ENCODE peak calls at places on chromosomes 13 and 19, in nine cellular contexts. B is astrocyte, J is lower leg skin, N is heart left ventricle, R is AG10803, Y is fibroblast of lung, Z is thoracic aorta, S is cardiac fibroblast, L is fibroblast of mammary gland. H is an unnamed sample.

GRCh38 chr19:29860492-29860891 is 48.7 kb downstream of the CCNE1 start:
- DNase-seq in B (no peak), J (no peak), N (no peak), R (no peak), Y (no peak), Z (no peak), S (no peak), L (no peak), H (no peak)

GRCh38 chr13:109725297-109725696 is 61.1 kb downstream of the IRS2 start:
- DNase-seq in B (no peak), J (no peak), N (no peak), R (no peak), Y (no peak), Z (no peak), S (no peak), L (no peak), H (no peak)

GRCh38 chr19:36488816-36489138 is 584 bp downstream of the ZNF566 start:
- DNase-seq in B (no peak), J (no peak), N (no peak), R (peak), Y (peak), Z (no peak), S (peak), L (peak), H (peak)

GRCh38 chr13:25882732-25883357 is 169.0 kb downstream of the SHISA2 start:
- DNase-seq in B (no peak), J (no peak), N (no peak), R (no peak), Y (no peak), Z (no peak), S (no peak), L (no peak), H (no peak)

GRCh38 chr13:50323440-50324070 is 308.3 kb downstream of the KCNRG start:
- DNase-seq in B (peak), J (no peak), N (no peak), R (peak), Y (peak), Z (no peak), S (peak), L (peak), H (peak)

GRCh38 chr13:78680064-78680463 is 21.1 kb upstream of the OBI1 start:
- DNase-seq in B (no peak), J (no peak), N (no peak), R (no peak), Y (no peak), Z (no peak), S (no peak), L (no peak), H (no peak)

GRCh38 chr19:14916848-14917247 is 24.4 kb upstream of the OR7C2 start:
- DNase-seq in B (no peak), J (no peak), N (no peak), R (no peak), Y (no peak), Z (no peak), S (no peak), L (no peak), H (no peak)

GRCh38 chr13:34867590-34867989 is 74.5 kb upstream of the NBEA start:
- DNase-seq in B (peak), J (no peak), N (no peak), R (peak), Y (peak), Z (no peak), S (peak), L (peak), H (peak)

GRCh38 chr13:111256458-111256857 is 64.0 kb upstream of the TEX29 start:
- DNase-seq in B (no peak), J (no peak), N (no peak), R (no peak), Y (no peak), Z (no peak), S (no peak), L (no peak), H (no peak)

GRCh38 chr13:74687452-74688180 is 553.4 kb upstream of the KLF12 start:
- DNase-seq in B (no peak), J (no peak), N (no peak), R (no peak), Y (no peak), Z (no peak), S (peak), L (no peak), H (no peak)

GRCh38 chr19:53130506-53130905 is 2.2 kb downstream of the ZNF415 start:
- DNase-seq in B (no peak), J (no peak), N (no peak), R (no peak), Y (no peak), Z (no peak), S (no peak), L (no peak), H (no peak)

GRCh38 chr19:58558066-58558622 is at the start of gene UBE2M:
- DNase-seq in B (peak), J (no peak), N (no peak), R (peak), Y (no peak), Z (no peak), S (peak), L (peak), H (peak)

GRCh38 chr13:45851171-45851889 is at the start of gene SIAH3:
- DNase-seq in B (no peak), J (no peak), N (no peak), R (no peak), Y (peak), Z (no peak), S (peak), L (peak), H (peak)

GRCh38 chr13:33111414-33112110 is 95.3 kb downstream of the KL start:
- DNase-seq in B (peak), J (peak), N (no peak), R (peak), Y (peak), Z (no peak), S (peak), L (peak), H (peak)

GRCh38 chr13:38535271-38535670 is 151.6 kb upstream of the FREM2 start:
- DNase-seq in B (no peak), J (no peak), N (no peak), R (no peak), Y (no peak), Z (no peak), S (no peak), L (no peak), H (no peak)

GRCh38 chr19:50629194-50629593 is 10.5 kb downstream of the SYT3 start:
- DNase-seq in B (no peak), J (no peak), N (no peak), R (no peak), Y (no peak), Z (no peak), S (no peak), L (no peak), H (no peak)

GRCh38 chr13:105991622-105992254 is 543.7 kb downstream of the EFNB2 start:
- DNase-seq in B (peak), J (peak), N (no peak), R (peak), Y (peak), Z (no peak), S (peak), L (peak), H (peak)

GRCh38 chr13:25948910-25949309 is 102.9 kb downstream of the SHISA2 start:
- DNase-seq in B (no peak), J (no peak), N (no peak), R (no peak), Y (no peak), Z (no peak), S (no peak), L (no peak), H (no peak)

GRCh38 chr13:108962652-108963051 is 333.2 kb downstream of the MYO16 start:
- DNase-seq in B (no peak), J (no peak), N (no peak), R (no peak), Y (peak), Z (no peak), S (peak), L (no peak), H (no peak)

GRCh38 chr13:89726690-89727435 is 1620.6 kb upstream of the MIR17HG start:
- DNase-seq in B (peak), J (no peak), N (no peak), R (no peak), Y (peak), Z (no peak), S (peak), L (peak), H (peak)

GRCh38 chr13:93559718-93560117 is 333.1 kb downstream of the GPC6 start:
- DNase-seq in B (peak), J (no peak), N (no peak), R (peak), Y (peak), Z (no peak), S (peak), L (peak), H (peak)

GRCh38 chr13:43100667-43101066 is 77.3 kb downstream of the DNAJC15 start:
- DNase-seq in B (no peak), J (no peak), N (no peak), R (no peak), Y (no peak), Z (no peak), S (no peak), L (no peak), H (no peak)

GRCh38 chr13:42064259-42064658 is 15.8 kb downstream of the DGKH start:
- DNase-seq in B (peak), J (no peak), N (no peak), R (peak), Y (peak), Z (no peak), S (peak), L (peak), H (peak)

GRCh38 chr19:5436101-5436947 is 18.9 kb upstream of the ZNRF4 start:
- DNase-seq in B (peak), J (no peak), N (peak), R (peak), Y (no peak), Z (no peak), S (peak), L (peak), H (no peak)

GRCh38 chr13:33119886-33120543 is 103.8 kb downstream of the KL start:
- DNase-seq in B (peak), J (no peak), N (no peak), R (no peak), Y (no peak), Z (no peak), S (no peak), L (no peak), H (peak)

DNA sequence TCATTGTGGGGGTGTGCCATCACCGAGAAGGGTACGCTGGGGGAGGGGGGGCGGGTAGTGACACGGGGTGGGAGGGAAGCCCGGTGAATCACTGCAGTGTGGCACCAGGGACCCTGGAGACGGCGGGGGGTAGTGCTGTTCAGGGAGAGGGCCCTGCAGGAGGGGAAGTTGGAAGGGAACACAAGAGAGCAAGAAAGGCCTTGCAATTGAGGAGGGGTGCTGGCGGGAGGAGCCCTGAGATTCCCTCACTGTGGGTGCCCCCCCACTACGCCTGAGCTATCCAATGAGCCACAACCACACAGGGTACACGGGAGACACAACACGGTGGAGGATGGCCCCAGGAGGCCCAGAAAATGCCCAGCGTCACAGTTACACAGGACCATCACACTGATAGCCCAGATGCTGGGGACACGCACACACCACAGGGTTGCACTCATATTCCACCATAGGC is 516 bp upstream of the ATP1A3 start:
- DNase-seq in B (no peak), J (no peak), N (no peak), R (no peak), Y (no peak), Z (no peak), S (no peak), L (no peak), H (no peak)
- H3K4me3 ChIP-seq in B (no peak), J (no peak), N (peak), R (no peak), Y (no peak), Z (peak), S (no peak), L (no peak), H (no peak)

GRCh38 chr13:107838592-107839161 is 376.7 kb downstream of the LIG4 start:
- DNase-seq in B (no peak), J (no peak), N (no peak), R (no peak), Y (no peak), Z (no peak), S (no peak), L (no peak), H (no peak)

GRCh38 chr13:107835339-107836018 is 379.9 kb downstream of the LIG4 start:
- DNase-seq in B (peak), J (no peak), N (no peak), R (peak), Y (peak), Z (no peak), S (peak), L (peak), H (peak)

GRCh38 chr13:107834268-107834667 is 381.1 kb downstream of the LIG4 start:
- DNase-seq in B (peak), J (no peak), N (no peak), R (peak), Y (no peak), Z (no peak), S (no peak), L (no peak), H (no peak)

GRCh38 chr13:107832521-107833095 is 382.7 kb downstream of the LIG4 start:
- DNase-seq in B (no peak), J (no peak), N (no peak), R (no peak), Y (peak), Z (no peak), S (no peak), L (no peak), H (no peak)

DNA sequence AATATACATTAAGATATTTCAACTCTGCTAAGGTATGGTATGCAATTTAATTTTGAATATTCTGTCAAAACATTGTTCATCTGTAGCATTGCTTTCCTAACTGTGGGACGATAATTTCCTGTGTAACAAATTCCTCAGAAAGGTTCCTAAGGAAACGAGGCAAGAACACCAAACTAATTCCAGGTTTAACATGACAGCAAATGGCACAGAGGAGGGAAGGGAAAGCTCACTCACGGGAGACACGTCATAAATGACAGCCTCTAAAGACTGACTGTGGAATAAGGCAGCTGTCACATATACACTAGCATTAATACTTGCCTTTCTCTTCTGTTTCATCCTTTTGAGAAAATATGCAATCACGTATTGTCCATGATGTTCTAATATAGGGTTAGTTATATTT is 380.6 kb downstream of the LIG4 start:
- DNase-seq in B (peak), J (no peak), N (no peak), R (peak), Y (no peak), Z (no peak), S (no peak), L (no peak), H (no peak)
- TF ChIP-seq CTCF in B (no peak), J (no peak), N (no peak), R (no peak), Y (no peak), Z (no peak), S (no peak), L (no peak), H (no peak)

DNA sequence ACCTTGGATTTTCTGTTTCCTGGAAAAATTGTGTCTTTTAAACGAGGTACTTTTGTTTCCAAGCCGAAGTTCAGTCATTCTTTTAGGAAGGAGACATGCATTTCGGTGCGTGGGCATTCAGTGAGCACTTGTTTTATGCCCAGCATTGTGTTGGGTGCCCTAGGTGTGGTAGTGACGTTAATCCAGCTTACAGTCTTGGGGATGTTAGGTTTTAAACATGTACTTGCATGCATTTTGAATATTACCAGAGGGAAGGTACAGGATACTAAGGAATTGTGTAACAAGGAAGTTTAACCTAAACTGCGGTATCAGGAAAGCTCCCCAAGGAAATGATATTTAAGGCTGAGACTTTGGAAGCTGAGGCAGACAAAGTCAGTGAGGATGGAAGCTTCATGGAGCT is 66.3 kb downstream of the ARHGAP35 start:
- DNase-seq in B (no peak), J (no peak), N (no peak), R (no peak), Y (no peak), Z (no peak), S (no peak), L (no peak), H (no peak)
- H3K4me3 ChIP-seq in B (no peak), J (no peak), N (no peak), R (no peak), Y (no peak), Z (no peak), S (no peak), L (no peak), H (no peak)

DNA sequence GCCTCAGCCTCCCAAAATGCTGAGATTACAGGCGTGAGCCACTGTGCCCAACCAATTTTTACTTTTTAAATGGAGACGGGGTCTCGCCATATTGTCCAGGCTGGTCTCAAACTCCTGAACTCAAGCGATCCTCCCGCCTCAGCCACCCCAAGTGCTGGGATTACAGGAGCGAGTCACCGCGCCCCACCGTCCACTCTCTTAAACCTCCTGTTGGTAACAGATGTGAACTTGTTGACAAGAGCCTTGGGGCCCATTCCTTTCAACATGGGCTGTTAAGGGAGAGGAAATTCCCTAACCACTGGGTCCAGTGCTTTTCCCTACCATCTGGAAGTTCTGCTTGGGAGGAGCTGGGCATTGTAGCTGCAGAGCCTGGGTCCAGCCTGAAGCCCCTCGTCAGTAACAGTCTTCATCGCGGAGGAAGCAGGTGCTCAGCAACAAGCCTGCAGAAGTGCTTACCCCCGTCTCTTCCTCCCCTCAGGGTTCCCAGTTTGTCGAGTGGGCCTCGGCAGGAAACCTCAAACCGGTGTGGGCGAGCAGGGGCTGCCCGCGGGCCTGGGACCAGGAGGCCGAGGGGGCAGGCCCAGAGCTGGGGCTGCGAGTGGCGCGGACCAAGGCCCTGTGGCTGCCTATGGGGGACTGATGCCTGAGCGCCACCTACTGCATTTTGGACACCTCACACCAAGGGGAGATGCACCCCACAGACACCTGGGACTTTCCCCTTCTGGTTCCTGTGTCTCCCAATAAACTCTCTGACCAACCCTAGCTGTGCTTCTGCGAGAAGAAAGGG is 4.0 kb upstream of the FLT3LG start:
- DNase-seq in B (no peak), J (no peak), N (peak), R (no peak), Y (no peak), Z (no peak), S (no peak), L (no peak), H (peak)
- TF ChIP-seq CTCF in B (no peak), J (no peak), N (no peak), R (peak), Y (no peak), Z (no peak), S (peak), L (no peak), H (peak)

GRCh38 chr13:29361716-29362115 is 233.8 kb downstream of the SLC7A1 start:
- DNase-seq in B (no peak), J (no peak), N (no peak), R (no peak), Y (no peak), Z (no peak), S (peak), L (no peak), H (no peak)

GRCh38 chr13:29359181-29359580 is 236.3 kb downstream of the SLC7A1 start:
- DNase-seq in B (no peak), J (no peak), N (no peak), R (no peak), Y (no peak), Z (no peak), S (no peak), L (no peak), H (peak)

GRCh38 chr13:29362849-29363604 is 232.5 kb downstream of the SLC7A1 start:
- DNase-seq in B (peak), J (no peak), N (no peak), R (peak), Y (peak), Z (no peak), S (peak), L (peak), H (peak)
- H3K4me3 ChIP-seq in B (no peak), J (no peak), N (no peak), R (no peak), Y (no peak), Z (peak), S (no peak), L (no peak), H (no peak)

GRCh38 chr13:92355213-92355612 is 871.4 kb upstream of the GPC6 start:
- DNase-seq in B (peak), J (no peak), N (no peak), R (no peak), Y (peak), Z (no peak), S (peak), L (peak), H (peak)
- TF ChIP-seq CTCF in B (peak), J (no peak), N (no peak), R (no peak), Y (no peak), Z (no peak), S (peak), L (peak), H (peak)

DNA sequence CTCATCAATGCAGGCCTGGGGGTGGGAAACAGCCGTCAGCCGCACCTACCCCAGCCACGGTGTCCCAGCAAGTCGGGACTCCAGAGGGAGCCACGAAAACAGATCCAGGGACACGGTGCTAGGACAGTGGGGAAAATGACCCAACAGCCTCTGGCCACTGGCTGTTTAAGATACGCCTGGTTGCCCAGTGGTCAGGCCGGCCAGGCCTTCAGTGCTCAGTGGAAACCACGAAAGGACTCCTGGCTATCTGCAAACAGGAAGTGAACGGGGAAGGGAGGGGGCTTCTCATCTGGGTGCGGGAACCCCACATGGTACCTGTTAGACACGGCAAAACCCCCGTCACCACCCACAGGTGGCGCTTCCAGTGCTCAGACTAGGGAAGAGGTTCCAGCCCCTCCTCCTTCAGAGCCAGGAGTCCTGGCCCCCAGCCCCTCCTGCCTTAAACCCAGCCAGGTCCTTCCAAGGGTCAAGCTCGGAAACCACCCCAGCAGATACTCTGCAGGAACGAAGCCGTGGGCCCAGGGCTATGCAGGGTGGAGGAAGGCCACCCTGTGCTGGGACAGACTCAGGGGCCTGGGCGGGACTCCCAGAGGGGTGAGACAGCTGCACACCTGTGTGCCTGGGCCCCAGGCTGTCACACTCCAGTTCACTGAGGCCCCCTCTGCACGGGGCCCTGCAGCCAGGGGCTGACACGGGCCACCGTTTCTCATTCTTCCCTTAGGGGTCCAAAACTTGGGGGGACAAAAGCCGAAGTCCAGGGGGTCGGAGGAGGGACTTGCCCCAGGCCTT is 4.5 kb downstream of the PPP1R12C start:
- DNase-seq in B (no peak), J (no peak), N (no peak), R (no peak), Y (no peak), Z (no peak), S (no peak), L (no peak), H (peak)
- H3K4me3 ChIP-seq in B (no peak), J (no peak), N (peak), R (no peak), Y (no peak), Z (peak), S (no peak), L (no peak), H (no peak)

GRCh38 chr19:10871711-10872550 is 578 bp downstream of the CARM1 start:
- DNase-seq in B (no peak), J (peak), N (peak), R (no peak), Y (no peak), Z (no peak), S (no peak), L (no peak), H (no peak)
- TF ChIP-seq CTCF in B (no peak), J (no peak), N (peak), R (peak), Y (no peak), Z (peak), S (peak), L (peak), H (peak)